ENCODE peak calls at places on chromosomes 7 and 10, in four cellular contexts. One of them, this sample, is unnamed.

GRCh38 chr10:48636901-48637300 is 32.0 kb upstream of the ARHGAP22 start:
- DNase-seq in keratinocyte: no peak
- DNase-seq in cardiac muscle cell: no peak
- DNase-seq in GM23248: no peak
- DNase-seq in this sample: no peak

GRCh38 chr10:92640110-92640509 is 47.2 kb downstream of the KIF11 start:
- DNase-seq in keratinocyte: no peak
- DNase-seq in cardiac muscle cell: peak; percentile 77
- DNase-seq in GM23248: peak; percentile 74
- DNase-seq in this sample: no peak

GRCh38 chr7:97555845-97556431 is 175.9 kb upstream of the TAC1 start:
- DNase-seq in keratinocyte: no peak
- DNase-seq in cardiac muscle cell: no peak
- DNase-seq in GM23248: no peak
- DNase-seq in this sample: no peak

GRCh38 chr10:70174058-70174741 is 3.9 kb upstream of the SAR1A start:
- DNase-seq in keratinocyte: peak; percentile 17
- DNase-seq in cardiac muscle cell: no peak
- DNase-seq in GM23248: no peak
- DNase-seq in this sample: peak; percentile 45

GRCh38 chr7:69781412-69781846 is 183.2 kb downstream of the AUTS2 start:
- DNase-seq in keratinocyte: no peak
- DNase-seq in cardiac muscle cell: peak; percentile 69
- DNase-seq in GM23248: peak; percentile 53
- DNase-seq in this sample: no peak

GRCh38 chr7:16484453-16485158 is 19.1 kb upstream of the SOSTDC1 start:
- DNase-seq in keratinocyte: peak; percentile 40
- DNase-seq in cardiac muscle cell: peak; percentile 83
- DNase-seq in GM23248: peak; percentile 42
- DNase-seq in this sample: peak; percentile 96

GRCh38 chr7:154627571-154628290 is 375.2 kb downstream of the PAXIP1 start:
- DNase-seq in keratinocyte: no peak
- DNase-seq in cardiac muscle cell: no peak
- DNase-seq in GM23248: no peak
- DNase-seq in this sample: no peak

GRCh38 chr10:32963102-32963501 is 5.1 kb upstream of the ITGB1 start:
- DNase-seq in keratinocyte: no peak
- DNase-seq in cardiac muscle cell: peak; percentile 89
- DNase-seq in GM23248: peak; percentile 84
- DNase-seq in this sample: no peak

GRCh38 chr10:51103818-51104217 is 29.5 kb downstream of the PRKG1 start:
- DNase-seq in keratinocyte: no peak
- DNase-seq in cardiac muscle cell: peak; percentile 17
- DNase-seq in GM23248: peak; percentile 33
- DNase-seq in this sample: peak; percentile 44

GRCh38 chr10:59126992-59127391 is 49.5 kb upstream of the PHYHIPL start:
- DNase-seq in keratinocyte: no peak
- DNase-seq in cardiac muscle cell: no peak
- DNase-seq in GM23248: no peak
- DNase-seq in this sample: peak; percentile 59

GRCh38 chr7:24341677-24342076 is 57.7 kb downstream of the NPY start:
- DNase-seq in keratinocyte: no peak
- DNase-seq in cardiac muscle cell: no peak
- DNase-seq in GM23248: peak; percentile 8
- DNase-seq in this sample: no peak

DNA sequence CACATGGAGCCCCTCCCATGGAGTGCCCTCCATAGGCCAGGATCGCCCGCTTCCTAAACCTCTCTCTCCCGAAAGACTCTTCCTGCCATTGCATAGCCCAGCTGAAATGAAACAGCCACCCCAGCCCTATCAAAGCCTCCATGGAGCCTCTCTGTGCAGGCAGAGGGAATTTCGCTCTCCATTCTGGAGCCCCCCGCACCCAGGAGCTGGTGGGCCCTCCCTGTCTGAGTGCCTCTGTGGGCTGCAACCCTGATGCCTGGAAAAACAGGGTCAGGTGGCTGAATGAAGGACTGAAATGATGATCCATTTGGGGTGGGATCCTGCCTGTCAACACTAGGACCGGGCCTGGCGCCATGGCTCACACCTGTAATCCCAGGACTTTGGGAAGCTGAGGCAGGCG is 106.4 kb downstream of the FAM53B start:
- DNase-seq in keratinocyte: no peak
- DNase-seq in cardiac muscle cell: no peak
- DNase-seq in GM23248: no peak
- DNase-seq in this sample: no peak
- H3K27ac ChIP-seq in keratinocyte: no peak overlapping the region
- H3K27ac ChIP-seq in cardiac muscle cell: no peak overlapping the region
- H3K27ac ChIP-seq in GM23248: no peak overlapping the region
- H3K27ac ChIP-seq in this sample: no peak overlapping the region

GRCh38 chr10:74289956-74290355 is 138.9 kb downstream of the ADK start:
- DNase-seq in keratinocyte: no peak
- DNase-seq in cardiac muscle cell: peak; percentile 10
- DNase-seq in GM23248: peak; percentile 43
- DNase-seq in this sample: no peak
- H3K27ac ChIP-seq in keratinocyte: peak overlapping the region; percentile 53
- H3K27ac ChIP-seq in cardiac muscle cell: peak overlapping the region; percentile 94
- H3K27ac ChIP-seq in GM23248: peak overlapping the region; percentile 73
- H3K27ac ChIP-seq in this sample: no peak overlapping the region

DNA sequence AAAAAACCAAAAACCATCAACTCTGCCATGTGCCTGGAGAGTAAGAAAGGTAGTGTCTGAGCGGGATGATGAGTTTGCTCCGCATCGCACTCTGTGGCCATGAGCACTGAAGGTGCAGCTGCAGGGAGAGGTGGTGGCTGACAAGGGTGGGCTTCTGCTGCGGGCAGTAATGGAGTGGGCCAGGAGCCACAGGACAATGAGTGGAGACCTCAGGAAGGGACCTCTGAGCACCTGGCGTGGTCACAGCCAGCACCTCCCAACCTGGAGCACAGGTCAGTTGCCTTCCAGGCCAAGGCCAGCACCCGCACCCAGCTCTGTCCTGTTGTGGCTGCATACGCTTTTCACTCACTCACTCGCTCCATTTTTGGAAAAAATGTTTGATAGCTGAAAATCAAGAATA is 115.5 kb downstream of the ANKRD61 start:
- DNase-seq in keratinocyte: no peak
- DNase-seq in cardiac muscle cell: no peak
- DNase-seq in GM23248: no peak
- DNase-seq in this sample: no peak
- H3K27ac ChIP-seq in keratinocyte: no peak overlapping the region
- H3K27ac ChIP-seq in cardiac muscle cell: no peak overlapping the region
- H3K27ac ChIP-seq in GM23248: no peak overlapping the region
- H3K27ac ChIP-seq in this sample: no peak overlapping the region

GRCh38 chr7:45191361-45191760 is 33.8 kb downstream of the RAMP3 start:
- DNase-seq in keratinocyte: no peak
- DNase-seq in cardiac muscle cell: no peak
- DNase-seq in GM23248: no peak
- DNase-seq in this sample: no peak
- H3K27ac ChIP-seq in keratinocyte: no peak overlapping the region
- H3K27ac ChIP-seq in cardiac muscle cell: no peak overlapping the region
- H3K27ac ChIP-seq in GM23248: no peak overlapping the region
- H3K27ac ChIP-seq in this sample: no peak overlapping the region

GRCh38 chr7:128862571-128863432 is at the start of gene ATP6V1F:
- DNase-seq in keratinocyte: peak; percentile 87
- DNase-seq in cardiac muscle cell: peak; percentile 98
- DNase-seq in GM23248: peak; percentile 98
- DNase-seq in this sample: peak; percentile 66

GRCh38 chr7:128860158-128861073 is 2.2 kb upstream of the ATP6V1F start:
- DNase-seq in keratinocyte: no peak
- DNase-seq in cardiac muscle cell: peak; percentile 63
- DNase-seq in GM23248: peak; percentile 73
- DNase-seq in this sample: no peak

GRCh38 chr7:128859232-128860157 is 3.2 kb upstream of the ATP6V1F start:
- DNase-seq in keratinocyte: no peak
- DNase-seq in cardiac muscle cell: no peak
- DNase-seq in GM23248: peak; percentile 22
- DNase-seq in this sample: no peak

GRCh38 chr7:128863433-128863989 is 855 bp downstream of the ATP6V1F start:
- DNase-seq in keratinocyte: no peak
- DNase-seq in cardiac muscle cell: peak; percentile 77
- DNase-seq in GM23248: peak; percentile 91
- DNase-seq in this sample: no peak

DNA sequence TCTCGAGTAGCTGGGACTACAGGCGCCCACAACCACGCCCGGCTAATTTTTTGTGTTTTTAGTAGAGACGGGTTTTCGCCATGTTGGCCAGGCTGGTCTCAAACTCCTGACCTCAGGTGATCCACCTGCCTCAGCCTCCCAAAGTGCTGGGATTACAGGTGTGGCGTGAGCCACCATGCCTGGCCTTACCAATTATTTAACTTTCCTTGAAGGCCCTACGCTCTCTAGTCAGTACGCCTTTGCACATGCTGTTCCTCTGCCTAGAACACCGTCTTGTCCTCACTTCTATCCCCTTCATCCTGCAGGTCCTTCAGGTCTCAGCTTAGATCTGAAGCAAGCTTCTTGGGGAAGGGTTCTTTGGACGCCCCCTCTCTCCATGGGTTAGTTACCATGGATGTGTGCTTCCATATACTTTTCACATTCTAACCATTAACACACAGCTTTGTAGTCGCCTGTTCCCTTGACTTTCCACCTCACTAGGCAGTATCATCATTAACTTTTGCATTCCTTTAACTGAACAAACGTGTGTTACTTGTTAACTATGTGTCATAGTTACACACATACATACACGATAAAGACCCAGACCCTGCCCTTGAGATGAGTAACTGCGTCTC is 592 bp upstream of the ATP6V1F start:
- DNase-seq in keratinocyte: no peak
- DNase-seq in cardiac muscle cell: no peak
- DNase-seq in GM23248: no peak
- DNase-seq in this sample: no peak
- H3K27ac ChIP-seq in keratinocyte: peak overlapping the region; percentile 80
- H3K27ac ChIP-seq in cardiac muscle cell: no peak overlapping the region
- H3K27ac ChIP-seq in GM23248: peak overlapping the region; percentile 80
- H3K27ac ChIP-seq in this sample: no peak overlapping the region